ENCODE peak calls at places on chromosomes 4 and X, in four cellular contexts. K is cardiac fibroblast, J is AG09309, T is mucosa of descending colon. Q is an unnamed sample.

GRCh38 chrX:16797358-16797757 is 11.1 kb downstream of the TXLNG start:
- DNase-seq in K (no peak), T (no peak), J (no peak), Q (peak)

GRCh38 chr4:1249731-1250526 is 999 bp upstream of the CTBP1 start:
- DNase-seq in T (peak), K (peak), J (no peak), Q (peak)

GRCh38 chr4:111136438-111136837 is 513.6 kb upstream of the PITX2 start:
- DNase-seq in T (no peak), J (peak), K (peak), Q (peak)

GRCh38 chr4:53362093-53362492 is 3.8 kb downstream of the SCFD2 start:
- DNase-seq in K (no peak), J (no peak), T (no peak), Q (no peak)

GRCh38 chr4:21697583-21697982 is 251.0 kb downstream of the KCNIP4 start:
- DNase-seq in J (no peak), K (peak), T (no peak), Q (peak)

GRCh38 chr4:124060261-124060918 is 652.1 kb downstream of the ANKRD50 start:
- DNase-seq in J (no peak), K (peak), T (peak), Q (peak)

GRCh38 chr4:27149541-27150212 is 289.0 kb downstream of the STIM2 start:
- DNase-seq in K (no peak), J (peak), T (no peak), Q (peak)

GRCh38 chr4:38681283-38682066 is 17.5 kb downstream of the KLF3 start:
- DNase-seq in T (no peak), K (peak), J (no peak), Q (peak)

GRCh38 chr4:141524116-141524515 is 112.3 kb upstream of the IL15 start:
- DNase-seq in J (no peak), T (no peak), K (peak), Q (no peak)

GRCh38 chr4:171847751-171848150 is 34.5 kb downstream of the GALNTL6 start:
- DNase-seq in T (no peak), J (no peak), K (no peak), Q (no peak)

GRCh38 chr4:8171941-8172924 is 13.6 kb upstream of the ABLIM2 start:
- DNase-seq in K (no peak), J (no peak), T (no peak), Q (no peak)

GRCh38 chrX:107355533-107355932 is 93.9 kb upstream of the FRMPD3 start:
- DNase-seq in T (no peak), J (no peak), K (no peak), Q (no peak)

GRCh38 chr4:43943998-43944397 is 504.6 kb downstream of the KCTD8 start:
- DNase-seq in K (no peak), J (no peak), T (no peak), Q (no peak)

GRCh38 chr4:139892973-139893736 is 227.5 kb downstream of the MGST2 start:
- DNase-seq in J (no peak), K (peak), T (no peak), Q (peak)

GRCh38 chr4:7663075-7663541 is 228.4 kb upstream of the PSAPL1 start:
- DNase-seq in J (no peak), T (no peak), K (no peak), Q (no peak)

GRCh38 chr4:784401-785331 is 41.3 kb downstream of the CPLX1 start:
- DNase-seq in K (no peak), J (no peak), T (no peak), Q (no peak)

GRCh38 chr4:187547281-187547680 is 448.3 kb upstream of the ZFP42 start:
- DNase-seq in K (no peak), T (no peak), J (no peak), Q (peak)

GRCh38 chr4:153618831-153619230 is 65.2 kb upstream of the TLR2 start:
- DNase-seq in J (no peak), T (no peak), K (no peak), Q (no peak)
- H3K4me3 ChIP-seq in J (no peak), T (no peak), K (no peak), Q (no peak)

GRCh38 chr4:2848449-2848848 is 4.8 kb downstream of the ADD1 start:
- DNase-seq in J (no peak), K (peak), T (no peak), Q (no peak)

GRCh38 chr4:2847297-2847871 is 3.7 kb downstream of the ADD1 start:
- DNase-seq in J (no peak), T (no peak), K (no peak), Q (no peak)

GRCh38 chr4:2843909-2844584 is 403 bp downstream of the ADD1 start:
- DNase-seq in J (no peak), K (peak), T (peak), Q (peak)

GRCh38 chr4:2843023-2843908 is at the start of gene ADD1:
- DNase-seq in K (peak), T (peak), J (peak), Q (peak)

DNA sequence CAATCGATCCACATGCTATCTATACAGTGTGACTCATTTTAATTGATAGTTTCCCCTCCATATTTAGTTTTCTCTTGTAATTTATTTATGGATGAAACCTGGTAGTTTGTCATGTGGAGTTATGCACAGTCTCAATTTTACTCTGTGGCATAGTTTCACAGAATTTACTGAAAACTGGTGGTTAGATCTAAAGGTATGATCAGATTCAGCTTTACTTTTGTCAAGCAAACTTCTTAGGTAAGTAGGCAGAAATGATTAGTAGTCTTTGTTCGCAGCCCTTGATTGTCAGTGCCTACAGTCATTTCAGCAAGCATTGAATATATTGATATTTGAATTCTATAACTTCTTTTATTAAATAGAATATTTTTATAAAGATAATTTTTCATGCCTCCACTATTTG is 2.5 kb downstream of the ADD1 start:
- DNase-seq in T (no peak), K (no peak), J (no peak), Q (no peak)
- H3K4me3 ChIP-seq in T (no peak), K (no peak), J (no peak), Q (no peak)

GRCh38 chr4:73223258-73223651 is 35.3 kb downstream of the ANKRD17 start:
- DNase-seq in T (no peak), J (no peak), K (no peak), Q (no peak)

GRCh38 chr4:73222466-73223257 is 35.9 kb downstream of the ANKRD17 start:
- DNase-seq in T (peak), J (peak), K (peak), Q (peak)

GRCh38 chr4:73224886-73225285 is 33.7 kb downstream of the ANKRD17 start:
- DNase-seq in K (no peak), J (no peak), T (no peak), Q (no peak)

GRCh38 chr4:73221734-73222133 is 36.9 kb downstream of the ANKRD17 start:
- DNase-seq in T (no peak), J (no peak), K (no peak), Q (no peak)

DNA sequence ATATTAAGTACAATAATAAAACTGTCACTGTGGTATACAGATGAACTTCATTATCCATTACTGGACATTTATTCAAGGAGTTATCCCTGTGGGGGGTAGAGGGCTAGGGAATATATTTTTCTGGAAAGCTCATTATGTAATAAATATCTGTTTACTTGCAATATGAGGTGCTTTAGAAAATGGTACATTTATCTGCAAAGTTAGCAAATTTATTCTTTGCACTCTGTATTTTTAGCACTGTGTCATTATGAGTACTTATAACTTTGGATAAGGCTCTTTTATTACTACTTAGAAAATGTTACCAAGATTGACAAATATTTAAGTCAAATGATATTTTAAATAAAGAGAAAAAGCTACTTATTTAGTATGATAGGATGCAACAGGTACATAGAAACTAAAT is 37.8 kb downstream of the ANKRD17 start:
- DNase-seq in J (no peak), K (no peak), T (no peak), Q (no peak)
- H3K4me3 ChIP-seq in J (no peak), K (no peak), T (no peak), Q (no peak)

GRCh38 chr4:41154001-41154813 is 60.1 kb downstream of the APBB2 start:
- DNase-seq in T (no peak), K (no peak), J (no peak), Q (no peak)
- H3K4me3 ChIP-seq in T (no peak), K (no peak), J (no peak), Q (no peak)

DNA sequence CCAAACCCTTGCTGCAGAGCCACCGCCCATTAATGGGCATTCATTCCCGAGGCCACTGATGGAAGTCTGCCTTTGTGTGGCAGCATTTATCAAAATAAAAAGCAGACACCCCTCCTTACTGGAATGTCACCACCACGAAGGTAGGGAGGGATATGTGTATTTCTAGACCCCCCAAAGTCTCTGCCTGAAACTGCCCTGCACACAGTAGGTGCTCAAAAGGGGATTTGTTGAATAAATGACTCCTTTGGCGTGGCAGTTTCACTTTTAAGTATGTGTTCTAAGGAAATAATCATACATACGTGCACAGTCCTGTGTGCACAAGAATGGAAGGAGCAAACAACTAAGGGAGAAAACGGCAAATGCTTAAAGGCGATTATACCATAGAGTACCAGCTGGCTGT is 23.6 kb upstream of the GLOD5 start:
- DNase-seq in T (no peak), K (no peak), J (no peak), Q (no peak)
- H3K4me3 ChIP-seq in T (peak), K (peak), J (peak), Q (peak)

DNA sequence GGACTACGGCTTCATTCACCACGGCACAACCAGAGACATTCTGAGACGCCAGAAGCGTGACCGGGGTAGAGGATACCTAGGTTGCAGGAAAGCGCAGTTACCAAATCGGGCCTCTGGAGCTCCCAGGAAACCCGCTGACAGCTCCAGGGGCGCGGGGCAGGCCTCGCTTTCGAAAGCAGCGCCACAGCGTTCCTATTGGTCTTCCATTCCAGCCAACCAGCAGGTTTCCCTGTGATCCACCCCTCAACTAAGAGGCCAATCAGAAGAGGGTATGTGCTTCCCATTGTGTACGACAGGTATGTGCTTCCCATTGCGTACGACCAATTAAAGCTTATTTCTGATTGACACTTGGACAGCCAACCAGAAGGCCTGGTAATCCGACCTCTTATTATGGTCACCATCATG is 14.9 kb downstream of the SNX12 start:
- DNase-seq in T (peak), J (no peak), K (no peak), Q (peak)
- H3K4me3 ChIP-seq in T (no peak), J (no peak), K (no peak), Q (peak)

GRCh38 chr4:51923343-51923742 is 80.4 kb downstream of the DCUN1D4 start:
- DNase-seq in T (no peak), K (no peak), J (no peak), Q (no peak)
- H3K4me3 ChIP-seq in T (no peak), K (no peak), J (no peak), Q (no peak)

Q was measured in astrocyte of the spinal cord.